ENCODE peak calls at places on chromosome 13, in four cellular contexts. B is activated naive CD4-positive, alpha-beta T cell; W is HCEC 1CT; M is neuronal stem cell. Y is an unnamed sample.

GRCh38 chr13:75458696-75459422 is 23.1 kb downstream of the TBC1D4 start:
- DNase-seq in B (no peak), W (no peak), M (no peak), Y (no peak)

GRCh38 chr13:99303863-99304521 is 3.2 kb downstream of the GPR183 start:
- DNase-seq in W (no peak), B (no peak), M (no peak), Y (no peak)

GRCh38 chr13:98966019-98966418 is 11.8 kb downstream of the DOCK9 start:
- DNase-seq in B (no peak), W (no peak), M (no peak), Y (no peak)

GRCh38 chr13:34152409-34152808 is 334.5 kb downstream of the RFC3 start:
- DNase-seq in M (no peak), W (no peak), B (no peak), Y (no peak)

GRCh38 chr13:101698400-101698799 is 245.9 kb downstream of the ITGBL1 start:
- DNase-seq in M (no peak), W (peak), B (no peak), Y (no peak)

GRCh38 chr13:33401238-33401637 is 115.7 kb upstream of the STARD13 start:
- DNase-seq in W (no peak), M (no peak), B (no peak), Y (no peak)

GRCh38 chr13:106373304-106373988 is 162.0 kb downstream of the EFNB2 start:
- DNase-seq in M (no peak), B (no peak), W (no peak), Y (no peak)

GRCh38 chr13:33213797-33214196 is 71.8 kb downstream of the STARD13 start:
- DNase-seq in W (no peak), M (no peak), B (no peak), Y (no peak)

GRCh38 chr13:41568143-41568989 is 111.0 kb downstream of the RGCC start:
- DNase-seq in M (no peak), W (no peak), B (no peak), Y (no peak)

GRCh38 chr13:35354882-35355281 is 121.6 kb downstream of the MAB21L1 start:
- DNase-seq in B (no peak), M (no peak), W (no peak), Y (no peak)

GRCh38 chr13:100825551-100825950 is 151.0 kb upstream of the TMTC4 start:
- DNase-seq in M (no peak), B (no peak), W (no peak), Y (no peak)

GRCh38 chr13:35378939-35379338 is 97.5 kb downstream of the MAB21L1 start:
- DNase-seq in W (no peak), M (no peak), B (no peak), Y (no peak)

GRCh38 chr13:107339209-107339608 is 771.3 kb upstream of the ARGLU1 start:
- DNase-seq in M (no peak), B (no peak), W (peak), Y (no peak)

GRCh38 chr13:61410669-61411297 is 4.9 kb downstream of the PCDH20 start:
- DNase-seq in M (no peak), W (no peak), B (no peak), Y (no peak)

GRCh38 chr13:39655041-39655568 is 357 bp upstream of the COG6 start:
- DNase-seq in B (no peak), M (peak), W (no peak), Y (no peak)

GRCh38 chr13:41188584-41188983 is 5.8 kb downstream of the KBTBD7 start:
- DNase-seq in W (peak), M (no peak), B (no peak), Y (no peak)

GRCh38 chr13:104006625-104007061 is 940.4 kb upstream of the SLC10A2 start:
- DNase-seq in W (no peak), B (no peak), M (no peak), Y (no peak)

GRCh38 chr13:100773429-100773828 is 98.8 kb upstream of the TMTC4 start:
- DNase-seq in M (no peak), B (no peak), W (no peak), Y (no peak)

GRCh38 chr13:111484129-111484925 is 163.9 kb downstream of the TEX29 start:
- DNase-seq in B (no peak), W (no peak), M (no peak), Y (no peak)

Y was measured in NT2/D1.